ENCODE peak calls at places on chromosomes 1 and 21, in four cellular contexts. One of them, this sample, is unnamed. For H3K9me3, the result is how much of the 10 kb centered on the place peaks cover.

GRCh38 chr21:31403596-31404333 is 59.7 kb upstream of the TIAM1 start:
- DNase-seq in HepG2: no peak
- DNase-seq in H1: no peak
- DNase-seq in GM12878: no peak
- DNase-seq in this sample: no peak

GRCh38 chr1:244435562-244436205 is 16.0 kb downstream of the ADSS2 start:
- DNase-seq in HepG2: peak
- DNase-seq in H1: no peak
- DNase-seq in GM12878: no peak
- DNase-seq in this sample: no peak

GRCh38 chr1:246394121-246394520 is 113.0 kb downstream of the SMYD3 start:
- DNase-seq in HepG2: no peak
- DNase-seq in H1: no peak
- DNase-seq in GM12878: no peak
- DNase-seq in this sample: no peak

GRCh38 chr1:27397106-27397505 is 4.7 kb downstream of the GPR3 start:
- DNase-seq in HepG2: no peak
- DNase-seq in H1: no peak
- DNase-seq in GM12878: no peak
- DNase-seq in this sample: no peak

GRCh38 chr21:45308211-45309068 is 20.7 kb upstream of the POFUT2 start:
- DNase-seq in HepG2: peak
- DNase-seq in H1: no peak
- DNase-seq in GM12878: no peak
- DNase-seq in this sample: no peak

GRCh38 chr1:71001627-71002026 is 46.0 kb downstream of the PTGER3 start:
- DNase-seq in HepG2: no peak
- DNase-seq in H1: no peak
- DNase-seq in GM12878: no peak
- DNase-seq in this sample: no peak

GRCh38 chr1:32728413-32729077 is 26.0 kb upstream of the SYNC start:
- DNase-seq in HepG2: no peak
- DNase-seq in H1: no peak
- DNase-seq in GM12878: no peak
- DNase-seq in this sample: no peak

GRCh38 chr1:165228676-165229075 is 127.8 kb downstream of the LMX1A start:
- DNase-seq in HepG2: no peak
- DNase-seq in H1: no peak
- DNase-seq in GM12878: no peak
- DNase-seq in this sample: no peak

GRCh38 chr1:15848929-15849774 is 1.6 kb downstream of the SPEN start:
- DNase-seq in HepG2: peak
- DNase-seq in H1: peak
- DNase-seq in GM12878: no peak
- DNase-seq in this sample: no peak

GRCh38 chr1:24580756-24581155 is 24.9 kb downstream of the NCMAP start:
- DNase-seq in HepG2: no peak
- DNase-seq in H1: no peak
- DNase-seq in GM12878: no peak
- DNase-seq in this sample: no peak

GRCh38 chr1:31669786-31670582 is 25.3 kb upstream of the PEF1 start:
- DNase-seq in HepG2: no peak
- DNase-seq in H1: no peak
- DNase-seq in GM12878: no peak
- DNase-seq in this sample: no peak

GRCh38 chr21:34560609-34561008 is 48.6 kb upstream of the KCNE1 start:
- DNase-seq in HepG2: no peak
- DNase-seq in H1: no peak
- DNase-seq in GM12878: no peak
- DNase-seq in this sample: no peak

GRCh38 chr1:37697090-37697489 is 4.8 kb downstream of the CDCA8 start:
- DNase-seq in HepG2: no peak
- DNase-seq in H1: no peak
- DNase-seq in GM12878: no peak
- DNase-seq in this sample: no peak

GRCh38 chr1:183234660-183235476 is 48.8 kb downstream of the LAMC2 start:
- DNase-seq in HepG2: peak
- DNase-seq in H1: peak
- DNase-seq in GM12878: no peak
- DNase-seq in this sample: peak

GRCh38 chr1:63557365-63557987 is 34.2 kb downstream of the EFCAB7 start:
- DNase-seq in HepG2: peak
- DNase-seq in H1: peak
- DNase-seq in GM12878: no peak
- DNase-seq in this sample: peak

GRCh38 chr1:235923466-235924008 is 56.8 kb upstream of the LYST start:
- DNase-seq in HepG2: no peak
- DNase-seq in H1: no peak
- DNase-seq in GM12878: no peak
- DNase-seq in this sample: no peak

DNA sequence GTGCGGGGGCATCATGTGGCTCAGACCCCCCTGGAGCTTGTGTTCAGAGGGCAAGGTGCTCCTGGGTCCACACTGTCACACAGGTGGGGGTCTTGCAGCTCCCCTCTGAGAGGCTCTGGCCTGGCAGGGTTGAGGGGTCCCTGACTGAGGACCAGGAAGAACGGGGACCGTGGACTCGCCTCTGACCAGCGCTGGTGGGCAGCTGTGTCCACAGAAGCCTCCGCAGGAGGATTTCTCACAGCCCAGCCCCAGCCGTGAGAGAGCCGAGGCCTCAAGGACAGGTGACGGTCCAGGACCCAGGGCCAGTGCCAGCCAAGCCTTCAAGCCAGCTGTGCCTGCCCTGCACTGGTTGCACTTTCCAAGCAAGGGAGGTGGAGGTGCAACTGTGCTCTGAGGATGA is 63.5 kb upstream of the TTC34 start:
- DNase-seq in HepG2: no peak
- DNase-seq in H1: no peak
- DNase-seq in GM12878: no peak
- DNase-seq in this sample: no peak
- H3K9me3 ChIP-seq in HepG2: under half
- H3K9me3 ChIP-seq in H1: half or more
- H3K9me3 ChIP-seq in GM12878: under half
- H3K9me3 ChIP-seq in this sample: under half

DNA sequence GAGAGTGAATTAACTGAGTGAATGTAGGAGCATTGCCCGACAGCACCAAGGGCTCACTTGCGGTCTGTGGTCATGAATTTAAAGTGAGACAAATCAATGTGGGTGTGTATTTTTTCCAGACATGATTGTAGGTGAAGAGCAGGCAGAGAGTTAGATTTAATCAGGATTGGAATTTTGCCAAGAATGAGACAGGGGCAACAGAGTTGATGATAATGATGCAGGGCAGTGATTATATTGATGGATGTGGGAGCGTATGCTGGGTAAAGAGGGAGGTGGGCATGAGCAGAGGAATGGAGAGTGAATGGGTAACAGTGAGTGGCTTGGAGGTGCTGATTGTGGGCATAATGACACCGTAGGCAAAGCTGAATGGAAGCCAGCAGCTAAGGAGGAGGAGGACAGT is 20.0 kb upstream of the SYT6 start:
- DNase-seq in HepG2: no peak
- DNase-seq in H1: no peak
- DNase-seq in GM12878: no peak
- DNase-seq in this sample: no peak
- TF ChIP-seq SUZ12 in HepG2: no peak
- TF ChIP-seq SUZ12 in H1: no peak
- TF ChIP-seq SUZ12 in GM12878: no peak
- TF ChIP-seq SUZ12 in this sample: no peak

DNA sequence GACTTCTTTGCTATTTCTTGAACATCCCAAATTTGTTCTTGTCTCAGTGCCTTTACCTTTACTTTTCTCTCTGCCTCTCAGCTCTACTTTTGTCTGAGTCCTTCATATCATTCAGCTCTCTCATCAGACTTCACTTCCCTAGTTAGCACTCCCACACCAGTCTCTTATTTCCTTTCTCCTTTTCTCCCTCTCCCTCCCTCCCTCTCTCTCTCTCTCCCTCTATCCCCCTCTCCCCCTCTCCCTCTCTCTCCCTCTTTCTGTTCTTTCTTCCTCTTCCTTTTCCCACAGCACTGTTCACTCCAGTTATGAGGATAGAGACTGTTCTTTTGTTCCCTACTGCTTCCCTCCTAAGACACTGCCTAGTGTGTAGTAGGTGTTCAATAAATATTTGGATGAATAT is 154.9 kb downstream of the MAST2 start:
- DNase-seq in HepG2: no peak
- DNase-seq in H1: no peak
- DNase-seq in GM12878: no peak
- DNase-seq in this sample: no peak
- TF ChIP-seq YY1 in HepG2: no peak
- TF ChIP-seq YY1 in H1: no peak
- TF ChIP-seq YY1 in GM12878: no peak
- TF ChIP-seq YY1 in this sample: no peak

GRCh38 chr21:39097335-39097861 is 85.9 kb downstream of the PSMG1 start:
- DNase-seq in HepG2: no peak
- DNase-seq in H1: no peak
- DNase-seq in GM12878: no peak
- DNase-seq in this sample: no peak
- H3K9me3 ChIP-seq in HepG2: under half
- H3K9me3 ChIP-seq in H1: under half
- H3K9me3 ChIP-seq in GM12878: under half
- H3K9me3 ChIP-seq in this sample: under half

This sample was measured in NT2/D1.